ENCODE peak calls at places on chromosome 6, in seven cellular contexts. W, T, J, C, U, R and A are unnamed samples.

GRCh38 chr6:150596439-150596838 is 3.2 kb upstream of the PLEKHG1 start:
- DNase-seq in C (no peak), U (no peak), W (no peak), T (no peak), R (no peak), J (no peak), A (no peak)

GRCh38 chr6:44342489-44342888 is at the start of gene SPATS1:
- DNase-seq in C (no peak), T (no peak), R (no peak), J (peak; percentile 72), W (no peak), U (peak; percentile 6), A (no peak)

GRCh38 chr6:100622907-100623692 is 158.4 kb upstream of the SIM1 start:
- DNase-seq in J (no peak), W (peak; percentile 15), R (no peak), U (peak; percentile 84), T (peak; percentile 11), C (no peak), A (no peak)

GRCh38 chr6:19697744-19698290 is 139.4 kb upstream of the ID4 start:
- DNase-seq in T (peak; percentile 65), J (no peak), W (peak; percentile 41), U (peak; percentile 83), C (no peak), R (no peak), A (no peak)

GRCh38 chr6:35140991-35141720 is at the start of gene TCP11:
- DNase-seq in R (no peak), J (peak; percentile 75), C (no peak), U (no peak), W (no peak), T (no peak), A (no peak)

GRCh38 chr6:30124391-30124790 is 11.5 kb upstream of the TRIM31 start:
- DNase-seq in J (no peak), W (no peak), R (no peak), U (no peak), C (peak; percentile 6), T (no peak), A (no peak)

GRCh38 chr6:162671580-162672165 is 55.9 kb downstream of the PRKN start:
- DNase-seq in U (no peak), W (no peak), T (no peak), C (no peak), J (peak; percentile 54), R (no peak), A (no peak)

GRCh38 chr6:149938571-149939462 is 3.0 kb upstream of the ULBP2 start:
- DNase-seq in J (peak; percentile 55), U (peak; percentile 23), T (no peak), W (no peak), R (no peak), C (no peak), A (no peak)

GRCh38 chr6:116111552-116112528 is 11.2 kb downstream of the NT5DC1 start:
- DNase-seq in R (no peak), C (no peak), J (no peak), W (no peak), U (peak; percentile 63), T (peak; percentile 39), A (no peak)

GRCh38 chr6:158142789-158143188 is 25.3 kb downstream of the SERAC1 start:
- DNase-seq in J (no peak), T (peak; percentile 49), C (no peak), U (peak; percentile 83), R (no peak), W (peak; percentile 39), A (peak; percentile 44)

GRCh38 chr6:139146317-139146726 is 11.4 kb downstream of the HECA start:
- DNase-seq in T (no peak), U (no peak), R (no peak), W (no peak), C (no peak), J (no peak), A (no peak)

GRCh38 chr6:79868098-79868722 is 79.1 kb downstream of the ELOVL4 start:
- DNase-seq in J (no peak), C (peak; percentile 2), R (no peak), T (peak; percentile 77), U (peak; percentile 69), W (peak; percentile 39), A (no peak)

GRCh38 chr6:114862809-114863208 is 520.0 kb upstream of the HS3ST5 start:
- DNase-seq in R (no peak), C (no peak), J (no peak), T (peak; percentile 18), U (no peak), W (no peak), A (no peak)

GRCh38 chr6:145929037-145929633 is 35.0 kb downstream of the SHPRH start:
- DNase-seq in R (no peak), J (no peak), T (peak; percentile 67), W (peak; percentile 13), U (peak; percentile 52), C (no peak), A (no peak)

GRCh38 chr6:81557811-81558210 is 194.7 kb downstream of the TENT5A start:
- DNase-seq in R (no peak), U (no peak), T (no peak), C (no peak), J (no peak), W (no peak), A (no peak)

GRCh38 chr6:3468585-3468984 is 11.7 kb upstream of the SLC22A23 start:
- DNase-seq in U (no peak), W (no peak), R (no peak), C (no peak), T (no peak), J (no peak), A (no peak)